ENCODE peak calls at places on chromosomes 3 and 15, in nine cellular contexts. A, R, T, Z, S, P, D, M and F are unnamed samples. For H3K4me1, the result is how much of the 10 kb centered on the place peaks cover.

GRCh38 chr3:8733332-8734094 is at the start of gene CAV3:
- DNase-seq in A (no peak), M (no peak), Z (no peak), P (no peak), D (no peak), T (no peak), R (no peak), S (no peak), F (peak)

GRCh38 chr3:52231502-52232278 is 6.2 kb upstream of the TLR9 start:
- DNase-seq in S (peak), D (peak), P (peak), Z (peak), T (no peak), M (peak), A (peak), R (peak), F (peak)

GRCh38 chr15:29348308-29348914 is 78.8 kb upstream of the NSMCE3 start:
- DNase-seq in T (no peak), Z (no peak), R (no peak), P (no peak), A (peak), D (peak), S (peak), M (no peak), F (peak)

GRCh38 chr3:167032267-167032876 is 347.7 kb downstream of the ZBBX start:
- DNase-seq in R (no peak), A (peak), T (peak), Z (no peak), S (no peak), M (peak), P (no peak), D (peak), F (peak)

GRCh38 chr15:72760590-72761260 is 22.8 kb downstream of the ADPGK start:
- DNase-seq in R (no peak), A (no peak), Z (no peak), D (no peak), M (no peak), S (peak), T (no peak), P (no peak), F (no peak)

GRCh38 chr3:126310816-126311215 is 46.4 kb downstream of the KLF15 start:
- DNase-seq in T (no peak), R (no peak), Z (no peak), M (no peak), P (no peak), S (no peak), D (no peak), A (no peak), F (no peak)

GRCh38 chr15:91939432-91939831 is 85.9 kb downstream of the SLCO3A1 start:
- DNase-seq in Z (no peak), T (no peak), A (no peak), P (no peak), R (no peak), S (no peak), M (no peak), D (no peak), F (no peak)

GRCh38 chr3:135007622-135008021 is 212.6 kb downstream of the EPHB1 start:
- DNase-seq in M (no peak), P (no peak), D (peak), T (no peak), Z (no peak), R (no peak), S (no peak), A (peak), F (no peak)

GRCh38 chr3:66039590-66039887 is 821 bp upstream of the MAGI1 start:
- DNase-seq in R (peak), M (peak), P (peak), A (peak), Z (peak), S (peak), D (peak), T (peak), F (peak)

GRCh38 chr15:26128611-26129140 is 265.5 kb upstream of the ATP10A start:
- DNase-seq in S (peak), D (peak), P (no peak), R (no peak), T (no peak), A (no peak), M (no peak), Z (no peak), F (no peak)

GRCh38 chr15:77517579-77517978 is 96.9 kb downstream of the HMG20A start:
- DNase-seq in P (no peak), M (no peak), A (no peak), D (no peak), Z (no peak), T (no peak), R (no peak), S (no peak), F (no peak)

GRCh38 chr15:45802140-45802539 is 167.3 kb downstream of the SQOR start:
- DNase-seq in R (no peak), A (no peak), P (no peak), S (no peak), Z (no peak), D (no peak), T (no peak), M (no peak), F (peak)

GRCh38 chr3:100008081-100008698 is 106.1 kb downstream of the FILIP1L start:
- DNase-seq in M (no peak), Z (no peak), S (no peak), D (no peak), R (no peak), P (no peak), T (no peak), A (no peak), F (no peak)

GRCh38 chr15:31245135-31245689 is 81.4 kb upstream of the KLF13 start:
- DNase-seq in A (no peak), M (no peak), Z (peak), R (no peak), D (no peak), P (no peak), T (no peak), S (no peak), F (peak)

GRCh38 chr15:87033056-87033455 is 953.4 kb downstream of the AGBL1 start:
- DNase-seq in D (peak), R (no peak), P (no peak), A (peak), T (no peak), Z (no peak), M (peak), S (no peak), F (no peak)

GRCh38 chr3:10189557-10190374 is 25.0 kb downstream of the IRAK2 start:
- DNase-seq in T (peak), M (no peak), P (peak), A (no peak), S (peak), Z (peak), D (peak), R (peak), F (peak)

GRCh38 chr3:45635475-45636256 is 41.1 kb downstream of the LIMD1 start:
- DNase-seq in A (peak), D (peak), R (peak), S (no peak), M (peak), Z (no peak), P (no peak), T (peak), F (peak)

GRCh38 chr15:100123611-100124010 is 218.2 kb downstream of the ADAMTS17 start:
- DNase-seq in T (no peak), M (no peak), S (no peak), Z (no peak), A (no peak), D (no peak), P (no peak), R (no peak), F (no peak)

GRCh38 chr3:129609591-129610169 is 3.2 kb upstream of the PLXND1 start:
- DNase-seq in D (no peak), P (no peak), S (no peak), T (peak), M (no peak), A (no peak), Z (no peak), R (no peak), F (peak)

GRCh38 chr15:85382942-85383341 is 2.5 kb downstream of the AKAP13 start:
- DNase-seq in R (no peak), Z (no peak), A (no peak), D (no peak), M (no peak), S (no peak), P (no peak), T (no peak), F (no peak)

GRCh38 chr15:85380860-85381535 is 595 bp downstream of the AKAP13 start:
- DNase-seq in P (peak), T (peak), Z (peak), D (peak), S (peak), M (peak), R (peak), A (peak), F (peak)

GRCh38 chr15:85380217-85380859 is at the start of gene AKAP13:
- DNase-seq in R (peak), D (peak), Z (peak), T (peak), S (peak), A (peak), M (peak), P (peak), F (peak)

GRCh38 chr15:85383470-85384148 is 3.2 kb downstream of the AKAP13 start:
- DNase-seq in A (no peak), S (no peak), Z (no peak), D (no peak), P (no peak), T (no peak), M (no peak), R (no peak), F (no peak)

DNA sequence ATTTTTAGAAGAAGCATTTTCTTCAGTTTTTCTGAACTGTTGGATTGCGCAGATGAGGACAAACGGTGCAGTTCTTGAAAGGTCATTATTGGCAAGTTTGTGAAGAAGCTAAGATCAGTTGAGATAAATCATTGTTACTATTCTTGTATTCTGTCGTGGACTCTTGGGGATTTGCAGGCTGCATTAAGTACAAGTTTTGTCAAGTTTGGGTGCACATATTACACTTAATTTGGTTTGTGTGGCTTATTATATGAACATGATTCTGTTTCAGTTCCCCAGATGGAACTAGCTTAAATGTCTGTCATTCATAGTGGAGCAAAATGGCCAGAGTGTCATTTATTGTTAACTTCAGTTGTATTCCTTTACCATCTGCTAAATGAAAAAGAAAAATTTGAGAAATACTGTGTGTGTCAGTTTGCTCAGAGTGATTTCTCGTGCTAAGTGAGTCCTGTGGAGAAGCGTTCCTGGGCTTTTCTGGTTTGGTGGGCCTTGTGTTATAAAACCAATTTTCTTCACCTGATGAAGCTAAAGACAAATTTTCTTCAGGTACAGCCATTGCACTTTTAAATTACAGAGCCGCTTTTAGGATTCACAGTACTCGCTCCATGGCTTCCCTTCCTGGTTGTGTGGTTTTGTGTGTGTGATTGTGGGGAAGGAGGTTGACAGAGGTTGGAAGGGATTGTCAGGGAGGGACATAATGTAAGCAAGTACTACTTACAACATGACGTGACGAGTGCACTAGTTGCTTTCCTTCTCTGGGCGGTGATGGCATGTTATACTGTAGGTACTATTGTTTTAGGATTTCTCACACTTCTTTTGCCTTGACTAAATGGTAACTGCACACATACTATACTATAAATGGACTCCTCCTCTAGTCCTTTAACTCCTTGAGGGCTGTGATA is 1.7 kb downstream of the AKAP13 start:
- DNase-seq in P (no peak), S (no peak), D (peak), Z (no peak), A (peak), T (peak), R (no peak), M (peak), F (no peak)
- H3K27ac ChIP-seq in P (peak), S (no peak), D (peak), Z (peak), A (peak), T (peak), R (peak), M (no peak), F (no peak)

DNA sequence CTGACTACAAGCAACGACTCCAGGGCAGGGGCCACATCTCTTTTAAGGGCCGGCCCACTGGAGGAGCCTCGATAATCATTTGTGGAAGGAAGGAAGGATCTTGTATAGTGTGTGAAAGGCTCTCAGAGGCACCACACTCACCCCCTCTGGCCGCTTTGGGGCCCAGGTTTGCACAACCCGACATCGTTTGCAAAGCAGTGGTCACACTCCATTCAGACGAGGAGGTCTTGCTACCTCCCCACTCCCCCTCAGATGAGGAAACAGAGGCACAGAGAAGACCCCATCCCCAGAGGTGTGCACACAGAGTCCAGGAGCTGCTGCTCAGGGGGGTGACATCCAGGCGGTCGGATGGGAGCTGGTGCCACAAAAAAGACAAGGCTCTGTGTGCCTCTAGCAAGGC is 29.6 kb downstream of the IQSEC1 start:
- DNase-seq in Z (no peak), P (peak), R (no peak), D (no peak), T (no peak), S (no peak), M (no peak), A (no peak), F (no peak)
- H3K4me1 ChIP-seq in Z (under half), P (under half), R (under half), D (under half), T (under half), S (under half), M (under half), A (under half), F (under half)

GRCh38 chr15:57464480-57464879 is 88.2 kb downstream of the CGNL1 start:
- DNase-seq in D (no peak), A (no peak), M (no peak), Z (no peak), T (no peak), S (no peak), P (no peak), R (no peak), F (no peak)

GRCh38 chr15:57461541-57461940 is 85.2 kb downstream of the CGNL1 start:
- DNase-seq in D (no peak), T (no peak), S (no peak), Z (no peak), M (no peak), A (no peak), P (no peak), R (no peak), F (no peak)

GRCh38 chr15:57460208-57460816 is 84.0 kb downstream of the CGNL1 start:
- DNase-seq in S (no peak), A (no peak), P (no peak), Z (no peak), R (no peak), M (no peak), D (no peak), T (no peak), F (no peak)

GRCh38 chr15:57463360-57463759 is 87.1 kb downstream of the CGNL1 start:
- DNase-seq in R (no peak), P (no peak), A (no peak), Z (no peak), T (no peak), S (no peak), M (no peak), D (no peak), F (no peak)

GRCh38 chr15:57462391-57462790 is 86.1 kb downstream of the CGNL1 start:
- DNase-seq in A (no peak), P (no peak), S (no peak), T (no peak), M (no peak), D (peak), R (no peak), Z (no peak), F (peak)
- H3K27ac ChIP-seq in A (no peak), P (no peak), S (no peak), T (no peak), M (no peak), D (no peak), R (no peak), Z (no peak), F (no peak)

GRCh38 chr3:133504736-133505135 is 68.8 kb upstream of the CDV3 start:
- DNase-seq in A (no peak), M (no peak), R (no peak), P (no peak), T (no peak), Z (no peak), S (no peak), D (no peak), F (no peak)
- H3K4me1 ChIP-seq in A (under half), M (under half), R (under half), P (under half), T (under half), Z (under half), S (under half), D (under half), F (under half)

GRCh38 chr15:82960766-82961165 is 8.2 kb upstream of the HOMER2 start:
- DNase-seq in M (no peak), P (no peak), T (no peak), Z (no peak), R (no peak), A (no peak), D (no peak), S (peak), F (peak)
- H3K27ac ChIP-seq in M (no peak), P (no peak), T (no peak), Z (no peak), R (no peak), A (no peak), D (no peak), S (peak), F (no peak)